ENCODE peak calls at places on chromosome 14, in four cellular contexts. A, Z, E and U are unnamed samples.

GRCh38 chr14:82390586-82390985 is 856.9 kb upstream of the SEL1L start:
- DNase-seq in A (no peak), E (no peak), Z (no peak), U (no peak)

GRCh38 chr14:32192712-32193373 is 9.0 kb upstream of the RNU6-7 start:
- DNase-seq in E (no peak), Z (no peak), A (peak; percentile 27), U (no peak)

GRCh38 chr14:99729991-99730875 is 46.1 kb downstream of the CYP46A1 start:
- DNase-seq in Z (peak; percentile 93), A (peak; percentile 97), E (peak; percentile 71), U (peak; percentile 93)

GRCh38 chr14:57526942-57527341 is 33.3 kb upstream of the CCDC198 start:
- DNase-seq in E (no peak), A (no peak), Z (peak; percentile 12), U (peak; percentile 70)

GRCh38 chr14:95228240-95228639 is 70.9 kb upstream of the DICER1 start:
- DNase-seq in Z (no peak), E (no peak), A (no peak), U (no peak)

GRCh38 chr14:89241934-89242670 is 174.9 kb downstream of the FOXN3 start:
- DNase-seq in E (no peak), Z (no peak), A (no peak), U (no peak)

GRCh38 chr14:35347323-35348043 is 55.3 kb downstream of the PSMA6 start:
- DNase-seq in A (peak; percentile 11), Z (peak; percentile 99), E (no peak), U (peak; percentile 26)

GRCh38 chr14:32576088-32576795 is 247.1 kb downstream of the AKAP6 start:
- DNase-seq in A (peak; percentile 58), E (peak; percentile 37), Z (peak; percentile 73), U (no peak)

GRCh38 chr14:30298266-30298795 is 260.6 kb upstream of the G2E3 start:
- DNase-seq in Z (no peak), E (no peak), A (no peak), U (no peak)

GRCh38 chr14:92282669-92283068 is 40.3 kb upstream of the SLC24A4 start:
- DNase-seq in E (no peak), Z (no peak), A (no peak), U (no peak)

GRCh38 chr14:90495357-90496276 is 98.8 kb downstream of the CALM1 start:
- DNase-seq in A (peak; percentile 28), E (peak; percentile 66), Z (peak; percentile 53), U (peak; percentile 80)

GRCh38 chr14:65224799-65225198 is 122.5 kb upstream of the MAX start:
- DNase-seq in A (no peak), Z (no peak), E (no peak), U (no peak)

GRCh38 chr14:31962920-31963319 is 114.2 kb upstream of the ARHGAP5 start:
- DNase-seq in E (no peak), Z (no peak), A (no peak), U (no peak)

GRCh38 chr14:61512026-61512425 is 183.3 kb upstream of the HIF1A start:
- DNase-seq in A (no peak), Z (no peak), E (no peak), U (no peak)

GRCh38 chr14:64826333-64826732 is 53.4 kb downstream of the SPTB start:
- DNase-seq in E (no peak), Z (no peak), A (no peak), U (no peak)

GRCh38 chr14:85421166-85421877 is 108.6 kb upstream of the FLRT2 start:
- DNase-seq in A (no peak), E (no peak), Z (no peak), U (no peak)

GRCh38 chr14:99816217-99816616 is 23.0 kb downstream of the EML1 start:
- DNase-seq in E (no peak), Z (no peak), A (no peak), U (no peak)

GRCh38 chr14:96479435-96480146 is 22.6 kb upstream of the PAPOLA start:
- DNase-seq in A (no peak), E (no peak), Z (peak; percentile 21), U (no peak)

GRCh38 chr14:67577181-67577580 is 22.9 kb downstream of the PIGH start:
- DNase-seq in A (no peak), Z (no peak), E (no peak), U (no peak)

GRCh38 chr14:68511727-68512047 is 281.2 kb downstream of the ZFP36L1 start:
- DNase-seq in Z (no peak), E (no peak), A (no peak), U (no peak)

GRCh38 chr14:100582496-100583165 is 4.6 kb downstream of the BEGAIN start:
- DNase-seq in Z (no peak), E (no peak), A (no peak), U (peak; percentile 3)

GRCh38 chr14:74591899-74592298 is 20.1 kb downstream of the LTBP2 start:
- DNase-seq in Z (no peak), E (no peak), A (no peak), U (no peak)

GRCh38 chr14:89240414-89240813 is 176.6 kb downstream of the FOXN3 start:
- DNase-seq in Z (no peak), E (no peak), A (no peak), U (no peak)

GRCh38 chr14:99261916-99262787 is 9.8 kb downstream of the BCL11B start:
- DNase-seq in A (no peak), Z (no peak), E (no peak), U (no peak)

GRCh38 chr14:99809376-99809775 is 16.2 kb downstream of the EML1 start:
- DNase-seq in A (peak; percentile 77), Z (no peak), E (no peak), U (no peak)

GRCh38 chr14:88286309-88286708 is 36.8 kb downstream of the KCNK10 start:
- DNase-seq in Z (no peak), E (no peak), A (no peak), U (no peak)

GRCh38 chr14:37864861-37865718 is 269.7 kb downstream of the TTC6 start:
- DNase-seq in E (no peak), Z (peak; percentile 100), A (no peak), U (no peak)

GRCh38 chr14:42428996-42429395 is 822.3 kb downstream of the LRFN5 start:
- DNase-seq in Z (no peak), E (no peak), A (no peak), U (no peak)

GRCh38 chr14:69877492-69877891 is 1.7 kb upstream of the SMOC1 start:
- DNase-seq in A (peak; percentile 61), E (peak; percentile 27), Z (no peak), U (no peak)

GRCh38 chr14:101509730-101510371 is 51.4 kb upstream of the DIO3 start:
- DNase-seq in Z (no peak), E (no peak), A (no peak), U (no peak)

GRCh38 chr14:36626150-36626549 is 35.5 kb upstream of the PAX9 start:
- DNase-seq in A (no peak), Z (no peak), E (no peak), U (no peak)

GRCh38 chr14:23434488-23435219 is 806 bp downstream of the MYH7 start:
- DNase-seq in E (no peak), A (no peak), Z (no peak), U (no peak)

DNA sequence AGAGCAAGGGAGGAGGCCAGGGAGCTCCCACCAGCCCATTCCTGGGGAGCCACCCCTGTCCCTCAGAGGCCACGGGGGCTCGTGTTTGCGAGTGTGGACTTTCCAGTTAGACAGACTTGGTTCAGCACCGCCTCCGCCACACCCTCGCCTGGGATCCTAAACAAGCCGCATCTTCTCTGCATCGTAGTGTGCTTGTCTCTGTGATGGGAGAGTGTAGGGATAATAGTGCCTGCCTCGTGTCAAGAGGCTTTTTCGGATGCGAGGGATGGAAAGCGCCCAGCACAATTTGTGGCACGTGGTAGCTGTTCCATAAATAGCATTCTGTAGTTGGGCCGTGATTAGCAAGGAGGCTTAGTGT is 1.3 kb upstream of the PPP1R13B start:
- DNase-seq in E (no peak), A (no peak), Z (no peak), U (no peak)
- TF ChIP-seq FOXJ3 in E (no peak), A (no peak), Z (no peak), U (no peak)

GRCh38 chr14:63542231-63542999 is 762 bp downstream of the PPP2R5E start:
- DNase-seq in E (peak; percentile 8), Z (no peak), A (peak; percentile 62), U (peak; percentile 36)
- TF ChIP-seq FOXJ3 in E (no peak), Z (no peak), A (no peak), U (no peak)

GRCh38 chr14:77375164-77375950 is 1.5 kb downstream of the TMED8 start:
- DNase-seq in Z (no peak), E (no peak), A (no peak), U (no peak)
- TF ChIP-seq FOXJ3 in Z (no peak), E (no peak), A (no peak), U (no peak)

GRCh38 chr14:104594310-104595046 is 10.1 kb downstream of the TMEM179 start:
- DNase-seq in A (peak; percentile 36), E (no peak), Z (no peak), U (no peak)
- TF ChIP-seq FOXJ3 in A (no peak), E (no peak), Z (no peak), U (no peak)

DNA sequence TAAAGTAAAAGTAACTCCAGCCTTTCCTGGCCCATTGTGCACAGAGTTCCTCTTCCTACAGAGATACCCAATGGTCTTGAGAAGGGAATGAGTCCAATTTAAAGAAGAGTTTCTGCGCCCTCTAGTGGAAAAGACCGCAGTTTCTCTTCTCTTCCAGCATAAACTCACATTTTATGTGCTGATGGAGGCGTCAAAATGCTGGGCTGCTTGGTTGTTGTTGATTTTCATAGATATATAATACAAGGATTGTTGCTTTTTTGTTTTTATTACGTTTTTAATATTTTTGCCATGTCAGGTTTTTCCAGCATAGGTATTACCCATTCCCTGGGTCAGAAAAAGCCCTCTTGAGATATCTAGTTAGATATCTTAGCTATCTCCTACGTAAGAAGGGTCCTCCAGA is 356.9 kb upstream of the STXBP6 start:
- DNase-seq in E (peak; percentile 7), A (no peak), Z (peak; percentile 68), U (peak; percentile 59)
- TF ChIP-seq FOXJ3 in E (no peak), A (no peak), Z (no peak), U (no peak)

DNA sequence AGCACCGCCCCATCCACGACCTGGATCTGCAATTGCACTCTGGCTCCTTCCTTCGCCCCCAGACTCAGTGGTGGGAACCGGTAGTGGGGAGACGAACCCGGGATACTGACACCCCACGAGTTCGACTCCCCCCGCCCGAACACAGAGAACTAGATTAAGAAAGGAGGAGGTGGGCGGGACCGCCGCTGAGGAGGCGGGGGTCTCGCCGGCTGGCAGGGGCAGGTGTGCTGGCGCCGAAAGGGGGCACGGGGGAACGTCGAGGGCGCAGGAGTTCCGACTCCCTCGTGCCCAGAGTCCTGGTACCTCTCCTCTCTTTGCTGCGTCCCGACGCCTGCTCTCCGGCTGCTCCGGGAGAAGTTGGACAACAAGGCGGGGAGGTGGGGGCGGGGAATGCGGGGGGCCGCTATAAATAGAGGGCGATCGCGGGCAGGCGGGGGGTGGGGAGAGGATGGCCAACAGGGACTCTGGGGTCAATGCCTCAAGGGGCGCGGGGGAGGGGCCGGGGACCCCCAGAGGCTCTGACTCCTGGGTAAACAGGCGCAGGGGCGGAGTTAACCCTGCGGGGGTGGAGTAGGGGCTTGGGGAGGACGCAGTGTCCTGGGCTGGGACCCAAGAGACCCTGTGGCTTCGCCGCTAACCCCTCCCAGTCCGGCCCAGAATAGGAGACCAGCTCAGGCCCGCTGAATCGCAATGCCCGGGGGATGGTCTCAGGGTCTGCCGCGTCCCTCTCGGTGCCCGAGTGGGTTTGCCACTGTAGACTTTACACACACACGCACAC is 702 bp upstream of the NDRG2 start:
- DNase-seq in A (peak; percentile 63), E (peak; percentile 61), Z (no peak), U (peak; percentile 81)
- TF ChIP-seq FOXJ3 in A (no peak), E (no peak), Z (no peak), U (no peak)